ENCODE peak calls at places on chromosomes 11 and 22, in seven cellular contexts. E is fibroblast of mammary gland; Z is adipocyte; O is neuronal stem cell; R is heart right ventricle; N is CD8-positive, alpha-beta T cell; G is brain microvascular endothelial cell. F is an unnamed sample.

GRCh38 chr22:38353701-38354100 is 36.5 kb upstream of the CSNK1E start:
- DNase-seq in E (no peak), Z (no peak), O (no peak), R (no peak), N (no peak), G (no peak), F (no peak)

GRCh38 chr11:96481204-96481603 is 91.4 kb downstream of the JRKL start:
- DNase-seq in E (no peak), Z (no peak), O (no peak), R (no peak), N (no peak), G (no peak), F (no peak)

GRCh38 chr11:12087075-12087775 is 23.2 kb upstream of the MICAL2 start:
- DNase-seq in E (peak), Z (peak), O (no peak), R (no peak), N (no peak), G (peak), F (no peak)

GRCh38 chr11:1870721-1871466 is 18.0 kb downstream of the LSP1 start:
- DNase-seq in E (no peak), Z (no peak), O (no peak), R (no peak), N (peak), G (no peak), F (no peak)

GRCh38 chr11:96134622-96135021 is 208.4 kb downstream of the MAML2 start:
- DNase-seq in E (no peak), Z (peak), O (no peak), R (no peak), N (no peak), G (no peak), F (no peak)

GRCh38 chr11:14435717-14436116 is 63.9 kb downstream of the COPB1 start:
- DNase-seq in E (no peak), Z (no peak), O (no peak), R (no peak), N (no peak), G (no peak), F (no peak)

GRCh38 chr11:116930177-116930576 is 92.8 kb upstream of the APOA1 start:
- DNase-seq in E (peak), Z (peak), O (no peak), R (peak), N (peak), G (peak), F (no peak)

GRCh38 chr11:6586434-6587359 is 16.7 kb downstream of the RRP8 start:
- DNase-seq in E (no peak), Z (no peak), O (no peak), R (no peak), N (no peak), G (no peak), F (no peak)

GRCh38 chr11:2929511-2929879 is 275 bp upstream of the PHLDA2 start:
- DNase-seq in E (peak), Z (peak), O (no peak), R (no peak), N (no peak), G (peak), F (no peak)

GRCh38 chr11:112352907-112353306 is 92.2 kb upstream of the PLET1 start:
- DNase-seq in E (peak), Z (no peak), O (no peak), R (no peak), N (no peak), G (no peak), F (no peak)

GRCh38 chr22:40121463-40121862 is 56.3 kb upstream of the TNRC6B start:
- DNase-seq in E (no peak), Z (no peak), O (no peak), R (no peak), N (no peak), G (no peak), F (no peak)

GRCh38 chr11:119101367-119101758 is 290 bp downstream of the DPAGT1 start:
- DNase-seq in E (peak), Z (no peak), O (no peak), R (peak), N (no peak), G (peak), F (no peak)

GRCh38 chr11:111776398-111777093 is 10.4 kb upstream of the PPP2R1B start:
- DNase-seq in E (no peak), Z (no peak), O (no peak), R (no peak), N (no peak), G (no peak), F (no peak)

GRCh38 chr11:2015044-2015443 is 17.4 kb upstream of the H19 start:
- DNase-seq in E (no peak), Z (no peak), O (no peak), R (no peak), N (no peak), G (no peak), F (no peak)

GRCh38 chr22:35947794-35948425 is 80.7 kb downstream of the RBFOX2 start:
- DNase-seq in E (peak), Z (no peak), O (no peak), R (no peak), N (no peak), G (peak), F (no peak)

GRCh38 chr11:116916872-116917271 is 79.5 kb upstream of the APOA1 start:
- DNase-seq in E (no peak), Z (no peak), O (no peak), R (no peak), N (no peak), G (no peak), F (no peak)

GRCh38 chr22:46791201-46791731 is 28.8 kb downstream of the TBC1D22A start:
- DNase-seq in E (peak), Z (no peak), O (no peak), R (peak), N (peak), G (peak), F (no peak)

GRCh38 chr11:23406131-23406819 is 546.0 kb upstream of the CCDC179 start:
- DNase-seq in E (no peak), Z (no peak), O (no peak), R (no peak), N (no peak), G (no peak), F (no peak)

GRCh38 chr11:84608788-84609309 is 1018.3 kb downstream of the DLG2 start:
- DNase-seq in E (no peak), Z (no peak), O (no peak), R (peak), N (no peak), G (no peak), F (no peak)

GRCh38 chr11:63239254-63239653 is 4.1 kb downstream of the SLC22A25 start:
- DNase-seq in E (no peak), Z (no peak), O (no peak), R (no peak), N (no peak), G (no peak), F (no peak)

GRCh38 chr11:45928535-45929215 is 6.2 kb downstream of the LARGE2 start:
- DNase-seq in E (no peak), Z (no peak), O (no peak), R (no peak), N (no peak), G (no peak), F (no peak)

GRCh38 chr11:45931739-45932138 is 9.3 kb downstream of the LARGE2 start:
- DNase-seq in E (no peak), Z (no peak), O (no peak), R (no peak), N (no peak), G (no peak), F (no peak)

GRCh38 chr11:45930951-45931563 is 8.6 kb downstream of the LARGE2 start:
- DNase-seq in E (no peak), Z (no peak), O (no peak), R (no peak), N (no peak), G (no peak), F (no peak)

GRCh38 chr11:45929486-45930030 is 7.1 kb downstream of the LARGE2 start:
- DNase-seq in E (no peak), Z (no peak), O (no peak), R (no peak), N (no peak), G (no peak), F (no peak)

GRCh38 chr11:45930031-45930794 is 7.8 kb downstream of the LARGE2 start:
- DNase-seq in E (no peak), Z (no peak), O (no peak), R (peak), N (peak), G (no peak), F (no peak)
- H3K4me3 ChIP-seq in E (no peak), Z (no peak), O (no peak), R (no peak), N (peak), G (no peak), F (no peak)

GRCh38 chr11:67406969-67407699 is 3.3 kb downstream of the TBC1D10C start:
- DNase-seq in E (no peak), Z (no peak), O (no peak), R (no peak), N (no peak), G (no peak), F (no peak)

GRCh38 chr11:67405196-67405567 is 1.3 kb downstream of the TBC1D10C start:
- DNase-seq in E (no peak), Z (no peak), O (no peak), R (no peak), N (no peak), G (no peak), F (no peak)

GRCh38 chr11:67406420-67406968 is 2.6 kb downstream of the TBC1D10C start:
- DNase-seq in E (no peak), Z (no peak), O (no peak), R (no peak), N (no peak), G (no peak), F (no peak)

GRCh38 chr11:67405688-67406339 is 1.9 kb downstream of the TBC1D10C start:
- DNase-seq in E (no peak), Z (no peak), O (no peak), R (no peak), N (no peak), G (no peak), F (no peak)

DNA sequence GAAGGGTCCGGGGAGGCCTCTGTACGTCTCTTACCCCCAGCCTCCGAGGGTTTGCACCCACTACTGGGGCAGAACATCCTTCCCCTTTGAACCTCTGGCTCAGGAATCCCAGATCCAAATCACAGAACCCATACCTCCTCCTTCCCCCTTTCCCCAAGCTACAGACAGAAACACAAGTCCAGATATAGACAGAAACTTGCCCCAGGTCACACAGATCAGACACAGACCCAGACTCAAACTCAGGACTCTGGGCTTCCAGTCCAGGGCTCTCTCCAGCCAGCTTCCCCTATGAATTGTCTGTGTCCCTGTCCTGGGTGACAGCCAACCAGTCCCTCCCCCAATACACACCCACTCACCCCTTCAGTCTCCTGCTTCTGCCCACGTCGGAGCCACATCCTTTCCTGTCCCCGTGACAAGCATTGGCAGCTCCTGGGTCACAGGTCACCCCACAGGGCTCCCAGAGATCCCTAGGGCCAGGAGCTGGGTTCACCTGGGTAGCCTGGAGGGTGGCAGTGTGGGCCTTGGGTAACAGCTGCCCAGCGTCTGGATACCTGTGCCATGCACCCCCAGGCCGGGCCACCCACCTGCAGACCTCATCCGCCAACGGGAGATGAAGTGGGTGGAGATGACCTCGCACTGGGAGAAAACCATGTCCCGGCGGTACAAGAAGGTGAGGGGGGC is 772 bp downstream of the TBC1D10C start:
- DNase-seq in E (no peak), Z (no peak), O (no peak), R (no peak), N (peak), G (no peak), F (no peak)
- H3K4me3 ChIP-seq in E (no peak), Z (no peak), O (no peak), R (peak), N (peak), G (no peak), F (no peak)

GRCh38 chr11:133889188-133889587 is 43.9 kb upstream of the SPATA19 start:
- DNase-seq in E (no peak), Z (no peak), O (no peak), R (no peak), N (no peak), G (no peak), F (no peak)
- H3K4me3 ChIP-seq in E (no peak), Z (no peak), O (no peak), R (no peak), N (no peak), G (no peak), F (no peak)

DNA sequence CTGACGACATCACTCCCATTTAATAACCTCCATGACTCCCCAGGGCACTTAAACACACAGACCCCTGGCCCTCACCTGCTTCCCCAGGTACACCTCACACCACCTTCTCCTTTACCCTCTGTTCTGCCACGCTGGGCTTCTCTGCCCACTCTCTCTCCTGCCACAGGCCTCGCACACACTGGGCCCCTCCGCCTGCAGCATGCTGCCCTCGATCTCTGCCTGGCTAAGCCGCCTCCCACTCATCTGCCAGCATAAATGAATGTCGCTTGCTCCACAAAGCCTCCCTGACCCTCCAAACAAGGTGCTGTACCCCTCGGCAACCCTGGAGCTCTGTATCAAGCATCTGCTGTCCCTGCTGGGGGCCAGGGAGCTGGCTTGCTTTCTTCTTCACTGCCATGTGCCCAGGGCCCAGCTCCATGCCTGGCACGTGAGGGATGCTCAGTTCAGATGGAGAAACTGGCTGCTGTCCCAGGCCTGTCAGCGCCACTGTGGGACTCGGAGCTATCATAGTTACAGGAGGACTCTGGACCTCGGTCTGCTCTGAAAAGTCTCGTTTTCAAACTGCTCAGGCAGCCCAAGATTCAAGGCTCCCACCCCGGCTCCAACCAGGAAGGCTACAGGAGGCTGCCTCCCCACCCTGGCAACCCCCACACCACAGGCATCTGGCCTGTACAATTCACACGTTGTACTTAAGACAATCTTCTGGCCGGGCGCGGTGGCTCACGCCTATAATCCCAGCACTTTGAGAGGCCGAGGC is 11.9 kb downstream of the TTLL1 start:
- DNase-seq in E (no peak), Z (no peak), O (no peak), R (peak), N (no peak), G (no peak), F (no peak)
- H3K4me3 ChIP-seq in E (no peak), Z (no peak), O (no peak), R (no peak), N (no peak), G (no peak), F (no peak)

DNA sequence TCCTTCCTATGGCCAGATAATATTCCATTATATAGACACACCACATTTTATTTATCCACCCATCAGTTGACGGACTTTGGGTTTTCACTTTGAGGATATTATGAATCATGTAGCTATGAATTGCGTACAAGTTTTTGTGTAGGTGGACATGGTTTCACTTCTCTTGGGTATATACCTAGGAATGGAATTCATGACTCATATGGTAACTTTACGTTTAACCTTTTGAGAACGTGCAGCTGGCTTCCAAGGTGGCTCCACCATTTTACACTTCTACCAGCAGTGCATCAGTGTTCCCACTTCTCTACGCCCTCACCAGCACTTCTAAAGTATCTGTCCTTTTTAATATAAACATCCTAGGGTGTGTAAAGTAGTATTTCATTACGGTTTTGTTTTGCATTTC is 112.0 kb downstream of the PLEKHA7 start:
- DNase-seq in E (no peak), Z (no peak), O (no peak), R (no peak), N (no peak), G (no peak), F (no peak)
- H3K4me3 ChIP-seq in E (no peak), Z (no peak), O (no peak), R (no peak), N (no peak), G (no peak), F (no peak)

DNA sequence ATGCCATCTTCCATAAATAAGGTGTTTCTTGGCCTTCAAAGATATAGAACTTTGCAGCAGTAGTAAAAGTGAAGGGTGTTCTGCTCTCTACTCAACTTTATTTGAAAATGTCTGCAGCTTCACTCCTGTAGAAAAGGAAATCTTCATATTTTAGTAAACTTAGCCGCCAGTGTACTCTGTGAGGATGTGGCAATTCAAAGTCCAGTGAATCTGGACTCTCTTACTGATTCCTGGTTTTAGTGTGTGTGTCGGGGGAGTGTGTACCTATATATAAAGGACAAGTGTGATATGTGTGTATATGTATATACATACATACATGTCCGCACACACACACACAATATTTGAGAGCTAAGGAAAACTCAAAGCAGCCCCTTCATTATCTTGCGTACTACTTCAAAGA is 134.3 kb upstream of the LDLRAD3 start:
- DNase-seq in E (no peak), Z (no peak), O (no peak), R (no peak), N (no peak), G (no peak), F (no peak)
- H3K4me3 ChIP-seq in E (no peak), Z (no peak), O (no peak), R (no peak), N (no peak), G (no peak), F (no peak)

DNA sequence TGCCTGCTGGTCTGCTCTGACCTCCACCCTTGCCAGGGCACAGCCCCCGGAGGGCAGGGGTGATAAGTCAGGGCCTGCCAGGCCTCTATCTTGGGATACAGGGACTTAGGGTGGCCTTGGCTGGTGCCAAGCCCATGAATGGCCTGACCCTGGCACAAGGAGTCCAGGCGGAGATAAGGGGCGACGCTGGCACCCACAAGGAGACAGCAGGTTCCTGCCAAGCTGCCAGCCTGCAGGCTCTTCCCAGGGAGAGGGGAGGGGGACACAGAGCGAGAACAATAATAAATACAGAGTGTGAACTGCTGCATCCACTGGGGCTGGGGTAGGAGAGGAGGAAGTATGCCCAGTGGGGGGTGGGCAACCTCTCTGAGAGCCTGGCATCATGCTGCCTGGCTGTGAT is 978 bp downstream of the CSDC2 start:
- DNase-seq in E (no peak), Z (no peak), O (no peak), R (no peak), N (no peak), G (no peak), F (no peak)
- H3K4me3 ChIP-seq in E (no peak), Z (no peak), O (no peak), R (peak), N (no peak), G (no peak), F (peak)

DNA sequence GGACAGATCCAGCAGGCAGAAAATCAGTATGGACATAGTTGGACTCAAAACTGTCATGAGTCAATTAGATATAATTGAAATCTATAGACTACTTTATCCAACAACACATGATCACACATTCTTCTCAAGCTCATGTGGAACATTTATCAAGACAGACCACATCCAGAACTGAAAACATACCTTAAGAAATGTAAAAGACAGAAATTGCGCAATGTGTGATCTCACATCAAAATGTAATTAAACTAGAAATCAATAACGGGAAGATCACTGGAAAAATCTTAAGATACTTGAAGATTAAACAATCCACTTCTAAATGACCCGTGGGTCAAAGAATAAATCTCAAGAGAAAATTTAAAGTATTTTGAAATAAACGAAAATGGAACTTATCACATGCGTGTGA is 435.3 kb downstream of the OPCML start:
- DNase-seq in E (no peak), Z (no peak), O (no peak), R (no peak), N (no peak), G (no peak), F (no peak)
- H3K4me3 ChIP-seq in E (no peak), Z (no peak), O (no peak), R (no peak), N (no peak), G (no peak), F (no peak)